ENCODE peak calls at places on chromosomes 3 and 15, in ten cellular contexts. H is right lobe of liver; F is cardiac muscle cell; I is SJCRH30; Y is GM23248; L is A673; S is sigmoid colon; N is fibroblast of lung; G is CD8-positive, alpha-beta memory T cell; M is pancreas. E is an unnamed sample. For H3K4me1 and H3K27me3, the result is how much of the 10 kb centered on the place peaks cover.

GRCh38 chr3:13497386-13497785 is 17.3 kb downstream of the HDAC11 start:
- DNase-seq in H (peak), F (peak), I (no peak), Y (peak), L (no peak), S (no peak), N (peak), G (no peak), M (no peak), E (no peak)

GRCh38 chr3:53880396-53881345 is 1.3 kb downstream of the ACTR8 start:
- DNase-seq in H (no peak), F (peak), I (no peak), Y (peak), L (no peak), S (no peak), N (peak), G (no peak), M (no peak), E (no peak)

GRCh38 chr15:62739082-62739481 is 303.5 kb upstream of the TPM1 start:
- DNase-seq in H (no peak), F (no peak), I (no peak), Y (peak), L (no peak), S (no peak), N (peak), G (no peak), M (no peak), E (no peak)

GRCh38 chr3:49456417-49456816 is 13.7 kb upstream of the DAG1 start:
- DNase-seq in H (no peak), F (peak), I (no peak), Y (no peak), L (no peak), S (no peak), N (peak), G (no peak), M (no peak), E (no peak)

GRCh38 chr3:31634485-31634884 is 101.8 kb downstream of the STT3B start:
- DNase-seq in H (no peak), F (peak), I (no peak), Y (peak), L (no peak), S (no peak), N (peak), G (no peak), M (no peak), E (no peak)

GRCh38 chr3:102206506-102207145 is 228.2 kb upstream of the ZPLD1 start:
- DNase-seq in H (no peak), F (peak), I (no peak), Y (peak), L (no peak), S (peak), N (peak), G (no peak), M (peak), E (no peak)

GRCh38 chr3:77348244-77348855 is 308.5 kb downstream of the ROBO2 start:
- DNase-seq in H (no peak), F (peak), I (no peak), Y (peak), L (peak), S (no peak), N (peak), G (no peak), M (no peak), E (no peak)

GRCh38 chr3:134640872-134641470 is 9.9 kb downstream of the KY start:
- DNase-seq in H (no peak), F (peak), I (peak), Y (peak), L (peak), S (no peak), N (peak), G (no peak), M (no peak), E (no peak)

GRCh38 chr3:126136428-126137220 is 43.8 kb downstream of the ALDH1L1 start:
- DNase-seq in H (peak), F (no peak), I (no peak), Y (no peak), L (no peak), S (peak), N (no peak), G (no peak), M (no peak), E (no peak)

GRCh38 chr15:98682992-98683701 is 34.8 kb downstream of the IGF1R start:
- DNase-seq in H (no peak), F (no peak), I (no peak), Y (peak), L (no peak), S (no peak), N (no peak), G (no peak), M (no peak), E (peak)

GRCh38 chr3:171186383-171186782 is 159.9 kb upstream of the SLC2A2 start:
- DNase-seq in H (no peak), F (peak), I (no peak), Y (peak), L (no peak), S (no peak), N (peak), G (no peak), M (no peak), E (no peak)

GRCh38 chr3:169342652-169343051 is 320.9 kb downstream of the MECOM start:
- DNase-seq in H (no peak), F (no peak), I (peak), Y (no peak), L (peak), S (no peak), N (no peak), G (no peak), M (no peak), E (no peak)

GRCh38 chr3:178084938-178085816 is 451.1 kb upstream of the KCNMB2 start:
- DNase-seq in H (peak), F (peak), I (peak), Y (peak), L (peak), S (peak), N (peak), G (peak), M (peak), E (peak)

GRCh38 chr15:81312790-81313543 is 11.0 kb downstream of the STARD5 start:
- DNase-seq in H (no peak), F (peak), I (no peak), Y (peak), L (peak), S (peak), N (peak), G (no peak), M (peak), E (peak)

GRCh38 chr3:115062009-115062408 is 85.1 kb downstream of the ZBTB20 start:
- DNase-seq in H (no peak), F (no peak), I (peak), Y (no peak), L (no peak), S (no peak), N (peak), G (no peak), M (peak), E (no peak)

GRCh38 chr15:78810377-78811123 is 714 bp downstream of the ADAMTS7 start:
- DNase-seq in H (no peak), F (peak), I (peak), Y (peak), L (peak), S (peak), N (peak), G (no peak), M (peak), E (no peak)

GRCh38 chr3:41103200-41103599 is 96.1 kb upstream of the CTNNB1 start:
- DNase-seq in H (no peak), F (no peak), I (no peak), Y (no peak), L (no peak), S (no peak), N (no peak), G (no peak), M (peak), E (peak)

GRCh38 chr3:69143605-69144004 is 21.2 kb upstream of the LMOD3 start:
- DNase-seq in H (no peak), F (no peak), I (peak), Y (peak), L (peak), S (no peak), N (peak), G (no peak), M (no peak), E (no peak)

GRCh38 chr3:45509038-45509767 is 85.3 kb upstream of the LIMD1 start:
- DNase-seq in H (no peak), F (peak), I (peak), Y (peak), L (peak), S (no peak), N (peak), G (no peak), M (no peak), E (no peak)

GRCh38 chr3:7630925-7631324 is 770.0 kb downstream of the GRM7 start:
- DNase-seq in H (peak), F (peak), I (peak), Y (no peak), L (no peak), S (peak), N (peak), G (no peak), M (no peak), E (no peak)

GRCh38 chr15:60971719-60972118 is 257.4 kb downstream of the RORA start:
- DNase-seq in H (no peak), F (no peak), I (no peak), Y (no peak), L (no peak), S (no peak), N (no peak), G (no peak), M (no peak), E (no peak)

GRCh38 chr15:82159922-82160321 is 102.6 kb downstream of the EFL1 start:
- DNase-seq in H (no peak), F (peak), I (peak), Y (peak), L (no peak), S (no peak), N (peak), G (no peak), M (no peak), E (no peak)

GRCh38 chr3:125054436-125055164 is 1.2 kb downstream of the HEG1 start:
- DNase-seq in H (no peak), F (peak), I (peak), Y (peak), L (peak), S (no peak), N (peak), G (no peak), M (no peak), E (no peak)

GRCh38 chr3:152202976-152203626 is 65.6 kb upstream of the MBNL1 start:
- DNase-seq in H (no peak), F (peak), I (no peak), Y (no peak), L (no peak), S (no peak), N (no peak), G (no peak), M (no peak), E (no peak)

GRCh38 chr3:189842681-189843602 is 211.8 kb downstream of the TP63 start:
- DNase-seq in H (no peak), F (no peak), I (no peak), Y (no peak), L (no peak), S (no peak), N (no peak), G (no peak), M (no peak), E (peak)

GRCh38 chr3:186211101-186211500 is 102.2 kb upstream of the ETV5 start:
- DNase-seq in H (no peak), F (no peak), I (no peak), Y (no peak), L (no peak), S (no peak), N (no peak), G (no peak), M (no peak), E (no peak)

GRCh38 chr3:115577000-115577399 is 46.3 kb upstream of the GAP43 start:
- DNase-seq in H (no peak), F (no peak), I (no peak), Y (no peak), L (no peak), S (no peak), N (no peak), G (no peak), M (no peak), E (no peak)

GRCh38 chr15:77503764-77504163 is 83.1 kb downstream of the HMG20A start:
- DNase-seq in H (no peak), F (no peak), I (no peak), Y (no peak), L (no peak), S (peak), N (no peak), G (no peak), M (no peak), E (no peak)

GRCh38 chr15:77503240-77503639 is 82.6 kb downstream of the HMG20A start:
- DNase-seq in H (no peak), F (no peak), I (no peak), Y (no peak), L (no peak), S (no peak), N (no peak), G (no peak), M (no peak), E (no peak)

GRCh38 chr15:77499087-77499765 is 78.5 kb downstream of the HMG20A start:
- DNase-seq in H (no peak), F (no peak), I (no peak), Y (peak), L (no peak), S (no peak), N (no peak), G (no peak), M (no peak), E (no peak)

GRCh38 chr15:77502379-77503095 is 81.8 kb downstream of the HMG20A start:
- DNase-seq in H (no peak), F (no peak), I (no peak), Y (no peak), L (no peak), S (no peak), N (no peak), G (no peak), M (no peak), E (no peak)

GRCh38 chr15:77500986-77501385 is 80.3 kb downstream of the HMG20A start:
- DNase-seq in H (no peak), F (peak), I (no peak), Y (peak), L (no peak), S (no peak), N (peak), G (no peak), M (no peak), E (no peak)
- H3K4me1 ChIP-seq in H (under half), F (under half), I (under half), Y (under half), L (under half), S (under half), N (under half), G (under half), M (under half), E (under half)

GRCh38 chr3:98398513-98398912 is 8.0 kb downstream of the OR5K3 start:
- DNase-seq in H (no peak), F (no peak), I (no peak), Y (no peak), L (no peak), S (no peak), N (no peak), G (no peak), M (no peak), E (no peak)

GRCh38 chr3:98406034-98406433 is 15.6 kb downstream of the OR5K3 start:
- DNase-seq in H (no peak), F (no peak), I (no peak), Y (no peak), L (no peak), S (no peak), N (no peak), G (no peak), M (no peak), E (no peak)

GRCh38 chr3:98402507-98402906 is 12.0 kb downstream of the OR5K3 start:
- DNase-seq in H (no peak), F (no peak), I (no peak), Y (no peak), L (no peak), S (no peak), N (no peak), G (no peak), M (no peak), E (no peak)

DNA sequence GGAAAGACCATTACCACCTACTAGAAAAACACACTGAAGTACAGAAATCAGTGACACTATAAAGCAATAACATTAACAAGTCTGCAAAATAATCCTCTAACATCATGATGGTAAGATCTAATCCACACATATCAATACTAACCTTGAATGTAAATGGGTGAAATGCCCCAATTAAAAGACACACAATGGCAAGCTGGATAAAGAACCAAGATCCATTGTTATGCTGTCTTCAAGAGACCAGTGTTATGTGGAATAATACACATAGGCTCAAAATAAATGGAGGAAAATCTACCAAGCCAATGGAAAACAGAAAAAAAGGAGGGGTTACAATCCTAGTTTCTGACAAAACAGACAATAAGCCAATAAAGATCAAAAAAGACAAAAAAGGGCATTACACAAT is 13.5 kb downstream of the OR5K3 start:
- DNase-seq in H (no peak), F (no peak), I (no peak), Y (no peak), L (no peak), S (no peak), N (no peak), G (no peak), M (no peak), E (no peak)
- H3K27me3 ChIP-seq in H (under half), F (under half), I (under half), Y (under half), L (under half), S (under half), N (under half), G (under half), M (under half), E (under half)

GRCh38 chr3:71543371-71544016 is 40.0 kb downstream of the FOXP1 start:
- DNase-seq in H (no peak), F (no peak), I (no peak), Y (peak), L (no peak), S (no peak), N (no peak), G (no peak), M (no peak), E (no peak)
- H3K27ac ChIP-seq in H (no peak), F (peak), I (no peak), Y (peak), L (peak), S (peak), N (no peak), G (no peak), M (no peak), E (peak)

GRCh38 chr3:16318216-16318615 is 53.2 kb downstream of the OXNAD1 start:
- DNase-seq in H (no peak), F (peak), I (no peak), Y (peak), L (no peak), S (no peak), N (no peak), G (no peak), M (no peak), E (no peak)
- H3K4me1 ChIP-seq in H (under half), F (under half), I (under half), Y (under half), L (under half), S (under half), N (under half), G (half or more), M (under half), E (under half)

DNA sequence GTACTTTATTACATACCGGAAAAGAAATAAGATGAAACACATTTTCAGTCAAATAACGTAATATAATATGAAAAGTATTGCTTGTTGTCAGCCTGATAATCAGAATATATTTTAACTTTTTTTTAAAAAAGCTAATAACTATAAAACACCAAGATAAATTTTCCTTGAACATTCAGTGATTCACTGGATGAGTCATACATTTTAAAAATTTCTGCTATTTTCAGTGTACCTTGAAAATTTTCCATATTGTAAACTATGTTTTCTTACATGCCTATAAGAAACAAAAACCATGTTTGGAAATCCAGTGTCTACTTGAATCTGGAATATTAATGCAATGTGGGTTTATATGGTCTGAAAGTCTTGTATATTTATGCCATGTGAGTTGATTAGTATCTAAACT is 36.3 kb upstream of the MEIS2 start:
- DNase-seq in H (no peak), F (no peak), I (no peak), Y (peak), L (no peak), S (no peak), N (peak), G (no peak), M (no peak), E (no peak)
- H3K27me3 ChIP-seq in H (under half), F (under half), I (under half), Y (under half), L (under half), S (under half), N (under half), G (under half), M (under half), E (under half)

GRCh38 chr15:73945109-73945508 is 18.8 kb downstream of the LOXL1 start:
- DNase-seq in H (no peak), F (no peak), I (no peak), Y (no peak), L (no peak), S (no peak), N (no peak), G (no peak), M (no peak), E (no peak)

GRCh38 chr15:73947651-73948050 is 21.4 kb downstream of the LOXL1 start:
- DNase-seq in H (no peak), F (no peak), I (no peak), Y (no peak), L (no peak), S (no peak), N (no peak), G (no peak), M (no peak), E (no peak)

GRCh38 chr15:73948396-73948795 is 22.1 kb downstream of the LOXL1 start:
- DNase-seq in H (no peak), F (no peak), I (no peak), Y (no peak), L (no peak), S (no peak), N (no peak), G (no peak), M (no peak), E (no peak)

GRCh38 chr15:73946046-73946678 is 19.9 kb downstream of the LOXL1 start:
- DNase-seq in H (no peak), F (no peak), I (no peak), Y (no peak), L (no peak), S (no peak), N (no peak), G (no peak), M (no peak), E (no peak)

DNA sequence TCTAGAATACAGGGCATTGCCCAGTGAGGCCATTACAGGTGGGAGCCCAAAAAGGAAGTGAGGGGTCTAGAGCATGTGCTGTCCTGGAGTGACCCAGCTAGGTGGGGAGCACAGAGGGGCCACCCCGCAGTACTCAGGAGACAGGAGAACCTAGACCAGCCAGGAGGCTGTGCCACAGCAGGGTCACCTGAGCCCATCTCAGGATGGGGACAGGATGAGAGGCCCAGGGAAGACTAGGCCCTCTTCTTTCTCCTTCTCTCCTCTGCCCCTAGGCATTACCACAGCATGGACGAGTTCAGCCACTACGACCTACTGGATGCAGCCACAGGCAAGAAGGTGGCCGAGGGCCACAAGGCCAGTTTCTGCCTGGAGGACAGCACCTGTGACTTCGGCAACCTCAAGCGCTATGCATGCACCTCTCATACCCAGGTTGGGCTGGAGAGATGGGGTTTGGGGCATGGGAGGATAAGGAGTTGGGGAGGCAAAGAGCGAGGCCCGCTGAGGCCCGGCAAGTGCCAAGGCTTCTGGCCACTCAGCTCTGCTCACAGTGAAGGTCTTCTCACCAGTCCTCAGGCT is 20.6 kb downstream of the LOXL1 start:
- DNase-seq in H (no peak), F (no peak), I (no peak), Y (no peak), L (no peak), S (no peak), N (no peak), G (no peak), M (no peak), E (no peak)
- H3K27ac ChIP-seq in H (no peak), F (no peak), I (no peak), Y (no peak), L (no peak), S (no peak), N (no peak), G (no peak), M (no peak), E (no peak)

GRCh38 chr3:150607267-150608065 is 4.3 kb downstream of the SELENOT start:
- DNase-seq in H (no peak), F (no peak), I (peak), Y (no peak), L (peak), S (no peak), N (no peak), G (no peak), M (no peak), E (no peak)
- H3K4me1 ChIP-seq in H (under half), F (under half), I (under half), Y (under half), L (under half), S (under half), N (under half), G (half or more), M (under half), E (under half)

GRCh38 chr3:137770821-137771399 is 6.8 kb downstream of the SOX14 start:
- DNase-seq in H (no peak), F (no peak), I (no peak), Y (peak), L (no peak), S (no peak), N (no peak), G (no peak), M (no peak), E (no peak)
- H3K27me3 ChIP-seq in H (half or more), F (half or more), I (under half), Y (half or more), L (half or more), S (half or more), N (half or more), G (under half), M (under half), E (under half)